ENCODE peak calls at places on chromosomes 13 and 19, in seven cellular contexts. D is effector memory CD4-positive, alpha-beta T cell; I is tibial nerve; E is GM23338; H is skeletal muscle cell; Z is NCI-H460; J is fibroblast of pulmonary artery. V is an unnamed sample.

GRCh38 chr19:21202865-21203494 is 61.1 kb downstream of the ZNF431 start:
- DNase-seq in H (no peak), J (peak; percentile 29), E (peak; percentile 92), I (peak; percentile 17), D (no peak), Z (no peak), V (no peak)

GRCh38 chr19:16324384-16325160 is at the start of gene KLF2:
- DNase-seq in I (peak; percentile 90), J (peak; percentile 96), Z (peak; percentile 85), H (peak; percentile 53), D (peak; percentile 94), E (peak; percentile 77), V (peak; percentile 81)

GRCh38 chr19:52248256-52248655 is 21.1 kb upstream of the ZNF766 start:
- DNase-seq in Z (no peak), H (no peak), E (peak; percentile 83), I (peak; percentile 69), D (peak; percentile 17), J (peak; percentile 51), V (no peak)

GRCh38 chr13:80630685-80631121 is 289.8 kb upstream of the SPRY2 start:
- DNase-seq in E (no peak), D (no peak), J (peak; percentile 99), H (peak; percentile 86), Z (no peak), I (peak; percentile 53), V (no peak)

GRCh38 chr13:64414381-64414780 is 2815.8 kb downstream of the PCDH9 start:
- DNase-seq in J (peak; percentile 11), H (no peak), E (no peak), Z (no peak), D (no peak), I (no peak), V (no peak)

GRCh38 chr13:48316826-48317510 is 13.4 kb downstream of the RB1 start:
- DNase-seq in D (no peak), J (no peak), Z (no peak), E (no peak), H (no peak), I (no peak), V (no peak)

GRCh38 chr13:76630629-76631028 is 255.6 kb downstream of the KCTD12 start:
- DNase-seq in J (no peak), I (no peak), D (no peak), Z (no peak), H (no peak), E (no peak), V (no peak)

GRCh38 chr13:41827507-41828213 is 133.2 kb downstream of the VWA8 start:
- DNase-seq in D (no peak), I (peak; percentile 32), H (peak; percentile 84), Z (peak; percentile 60), J (peak; percentile 93), E (no peak), V (no peak)

GRCh38 chr19:32373614-32374295 is 28.3 kb downstream of the ZNF507 start:
- DNase-seq in J (peak; percentile 99), I (no peak), H (peak; percentile 97), Z (peak; percentile 90), E (no peak), D (no peak), V (peak; percentile 76)

GRCh38 chr13:34276764-34277163 is 458.8 kb downstream of the RFC3 start:
- DNase-seq in H (no peak), E (no peak), D (no peak), Z (no peak), J (no peak), I (no peak), V (no peak)

GRCh38 chr13:106919093-106919492 is 351.2 kb upstream of the ARGLU1 start:
- DNase-seq in D (no peak), Z (no peak), H (no peak), E (no peak), I (no peak), J (peak; percentile 16), V (no peak)

GRCh38 chr19:27971071-27971470 is 1241.9 kb downstream of the UQCRFS1 start:
- DNase-seq in E (peak; percentile 73), H (peak; percentile 14), Z (no peak), J (peak; percentile 6), D (no peak), I (no peak), V (no peak)

GRCh38 chr19:50705422-50706019 is 14.1 kb downstream of the SHANK1 start:
- DNase-seq in H (peak; percentile 43), D (no peak), E (peak; percentile 88), Z (peak; percentile 52), J (peak; percentile 80), I (no peak), V (no peak)

GRCh38 chr13:73464758-73465628 is 406.2 kb downstream of the KLF5 start:
- DNase-seq in E (no peak), J (no peak), Z (no peak), H (no peak), I (no peak), D (no peak), V (no peak)

GRCh38 chr13:20700288-20700687 is 3.2 kb upstream of the IL17D start:
- DNase-seq in J (no peak), I (no peak), Z (no peak), H (no peak), E (no peak), D (no peak), V (no peak)

GRCh38 chr19:9797871-9798270 is 21.0 kb downstream of the FBXL12 start:
- DNase-seq in H (no peak), J (no peak), I (no peak), Z (no peak), E (no peak), D (no peak), V (no peak)

GRCh38 chr19:5040544-5041167 is 71.7 kb downstream of the KDM4B start:
- DNase-seq in I (no peak), E (no peak), H (no peak), D (no peak), Z (no peak), J (no peak), V (no peak)

GRCh38 chr19:48615145-48616040 is 517 bp upstream of the FAM83E start:
- DNase-seq in H (no peak), Z (no peak), J (no peak), I (no peak), E (peak; percentile 93), D (no peak), V (no peak)

GRCh38 chr19:55661826-55662225 is 7.0 kb downstream of the U2AF2 start:
- DNase-seq in H (no peak), I (no peak), Z (no peak), J (no peak), D (no peak), E (no peak), V (no peak)

GRCh38 chr13:68927387-68928026 is 1180.1 kb upstream of the ATXN8OS start:
- DNase-seq in I (no peak), J (no peak), Z (peak; percentile 41), D (no peak), H (peak; percentile 2), E (peak; percentile 86), V (no peak)

GRCh38 chr13:40190656-40191100 is 475.8 kb downstream of the FOXO1 start:
- DNase-seq in E (no peak), J (peak; percentile 85), D (peak; percentile 45), Z (no peak), I (peak; percentile 31), H (peak; percentile 48), V (no peak)

GRCh38 chr13:98411617-98412310 is 165.1 kb downstream of the STK24 start:
- DNase-seq in H (no peak), I (peak; percentile 31), D (no peak), Z (no peak), J (no peak), E (no peak), V (no peak)

GRCh38 chr13:26967119-26968038 is 204.2 kb downstream of the USP12 start:
- DNase-seq in I (no peak), D (no peak), J (peak; percentile 66), H (no peak), Z (no peak), E (no peak), V (no peak)

GRCh38 chr13:94139393-94139995 is 340.0 kb downstream of the DCT start:
- DNase-seq in D (no peak), J (peak; percentile 3), Z (no peak), H (peak; percentile 6), I (no peak), E (no peak), V (no peak)

GRCh38 chr19:38656171-38656981 is 8.9 kb downstream of the ACTN4 start:
- DNase-seq in H (no peak), I (peak; percentile 72), E (no peak), D (peak; percentile 51), J (peak; percentile 93), Z (no peak), V (no peak)

GRCh38 chr19:43784251-43784980 is 3.6 kb upstream of the KCNN4 start:
- DNase-seq in J (peak; percentile 75), D (peak; percentile 57), H (peak; percentile 49), E (no peak), I (no peak), Z (peak; percentile 73), V (peak; percentile 73)

GRCh38 chr13:109790071-109790470 is 3.7 kb upstream of the IRS2 start:
- DNase-seq in D (no peak), I (no peak), E (no peak), H (no peak), J (no peak), Z (no peak), V (no peak)

GRCh38 chr19:10718205-10719196 is 622 bp downstream of the DNM2 start:
- DNase-seq in J (peak; percentile 31), Z (no peak), H (no peak), D (peak; percentile 24), I (no peak), E (peak; percentile 43), V (no peak)

GRCh38 chr13:40485611-40486517 is 180.6 kb downstream of the FOXO1 start:
- DNase-seq in I (no peak), D (peak; percentile 66), Z (no peak), J (no peak), E (no peak), H (no peak), V (no peak)

GRCh38 chr13:98450495-98451167 is 126.3 kb downstream of the STK24 start:
- DNase-seq in Z (no peak), D (no peak), I (no peak), H (no peak), J (no peak), E (peak; percentile 65), V (no peak)

GRCh38 chr19:48618278-48618915 is 581 bp downstream of the RPL18 start:
- DNase-seq in J (no peak), H (no peak), E (no peak), D (no peak), Z (no peak), I (no peak), V (no peak)

GRCh38 chr19:16076958-16077611 is 790 bp downstream of the TPM4 start:
- DNase-seq in D (no peak), H (no peak), E (peak; percentile 68), J (no peak), I (peak; percentile 61), Z (no peak), V (no peak)

GRCh38 chr19:5293607-5294089 is 47.0 kb downstream of the PTPRS start:
- DNase-seq in D (no peak), E (peak; percentile 84), H (no peak), J (peak; percentile 27), I (peak; percentile 26), Z (no peak), V (peak; percentile 61)

GRCh38 chr13:83667606-83668005 is 214.7 kb downstream of the SLITRK1 start:
- DNase-seq in E (no peak), Z (no peak), D (no peak), J (no peak), I (no peak), H (no peak), V (no peak)

GRCh38 chr13:76350399-76350798 is 535.8 kb downstream of the KCTD12 start:
- DNase-seq in Z (no peak), D (no peak), H (no peak), I (no peak), E (no peak), J (peak; percentile 52), V (no peak)

GRCh38 chr13:110629735-110630134 is 14.4 kb downstream of the NAXD start:
- DNase-seq in J (no peak), I (no peak), H (no peak), E (no peak), D (peak; percentile 20), Z (no peak), V (no peak)

GRCh38 chr19:16627194-16627927 is 643 bp downstream of the MED26 start:
- DNase-seq in E (no peak), J (no peak), D (no peak), I (no peak), Z (no peak), H (no peak), V (no peak)

GRCh38 chr13:40681341-40682051 is 15.1 kb upstream of the FOXO1 start:
- DNase-seq in H (no peak), J (no peak), Z (no peak), E (no peak), I (no peak), D (no peak), V (no peak)

V was measured in T1000.